ENCODE peak calls at places on chromosome 7, in five cellular contexts. Z, Q, H, B and L are unnamed samples.

GRCh38 chr7:131610007-131610406 is 53.6 kb upstream of the PODXL start:
- DNase-seq in Z (no peak), Q (no peak), H (no peak), B (no peak), L (no peak)

GRCh38 chr7:97006146-97006950 is 995 bp downstream of the DLX6 start:
- DNase-seq in Z (peak), Q (peak), H (no peak), B (no peak), L (peak)

GRCh38 chr7:70728873-70729552 is 402.9 kb upstream of the GALNT17 start:
- DNase-seq in Z (no peak), Q (no peak), H (no peak), B (no peak), L (no peak)

GRCh38 chr7:151384776-151385625 is 24.8 kb downstream of the WDR86 start:
- DNase-seq in Z (no peak), Q (no peak), H (no peak), B (no peak), L (no peak)

GRCh38 chr7:16594061-16594460 is 51.5 kb downstream of the ANKMY2 start:
- DNase-seq in Z (no peak), Q (no peak), H (no peak), B (no peak), L (no peak)

GRCh38 chr7:974172-974571 is 1.2 kb downstream of the COX19 start:
- DNase-seq in Z (no peak), Q (no peak), H (no peak), B (no peak), L (no peak)

GRCh38 chr7:142477079-142477651 is 219.3 kb upstream of the PRSS58 start:
- DNase-seq in Z (no peak), Q (no peak), H (no peak), B (no peak), L (no peak)

GRCh38 chr7:75804705-75805104 is 8.9 kb downstream of the CCL24 start:
- DNase-seq in Z (no peak), Q (no peak), H (no peak), B (no peak), L (no peak)

GRCh38 chr7:84912993-84913635 is 273.7 kb downstream of the SEMA3D start:
- DNase-seq in Z (no peak), Q (no peak), H (no peak), B (no peak), L (no peak)

GRCh38 chr7:884191-885003 is 8.0 kb downstream of the GET4 start:
- DNase-seq in Z (no peak), Q (no peak), H (no peak), B (no peak), L (no peak)

GRCh38 chr7:16645593-16646426 is at the start of the genes ANKMY2 and BZW2:
- DNase-seq in Z (peak), Q (peak), H (peak), B (peak), L (peak)

GRCh38 chr7:73707045-73707631 is 12.3 kb downstream of the STX1A start:
- DNase-seq in Z (peak), Q (no peak), H (no peak), B (no peak), L (no peak)

GRCh38 chr7:100469227-100470044 is 5.4 kb upstream of the SPACDR start:
- DNase-seq in Z (peak), Q (peak), H (peak), B (no peak), L (peak)

GRCh38 chr7:93185303-93186027 is 37.3 kb upstream of the SAMD9L start:
- DNase-seq in Z (no peak), Q (no peak), H (no peak), B (no peak), L (no peak)

GRCh38 chr7:23938937-23939552 is 229.0 kb downstream of the STK31 start:
- DNase-seq in Z (peak), Q (peak), H (no peak), B (no peak), L (peak)

GRCh38 chr7:84022686-84023308 is 171.8 kb downstream of the SEMA3A start:
- DNase-seq in Z (no peak), Q (peak), H (no peak), B (no peak), L (no peak)

GRCh38 chr7:11120068-11120664 is 146.5 kb downstream of the PHF14 start:
- DNase-seq in Z (no peak), Q (no peak), H (no peak), B (no peak), L (no peak)

GRCh38 chr7:128713794-128714193 is 25.4 kb upstream of the CALU start:
- DNase-seq in Z (no peak), Q (no peak), H (no peak), B (no peak), L (no peak)

DNA sequence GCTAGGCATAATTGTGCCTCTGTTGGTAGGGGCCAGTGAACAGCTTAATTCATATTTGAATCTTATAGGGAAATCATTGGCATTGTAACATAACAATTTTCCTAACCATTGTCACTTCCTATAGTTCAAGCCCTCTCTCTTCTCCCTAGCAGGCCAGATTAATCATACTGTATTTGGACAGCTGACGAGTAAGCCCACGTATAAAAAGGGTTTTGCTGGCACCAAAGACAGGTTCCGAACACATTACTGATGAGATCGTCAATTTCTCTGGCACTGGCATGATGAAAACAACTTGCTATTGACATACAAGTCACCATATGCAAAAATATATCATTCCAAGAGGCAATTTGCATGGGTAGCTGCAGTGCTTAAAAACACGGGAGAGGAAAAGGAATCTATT is 891.1 kb upstream of the AUTS2 start:
- DNase-seq in Z (no peak), Q (no peak), H (no peak), B (no peak), L (no peak)
- TF ChIP-seq FOXM1 in Z (no peak), Q (no peak), H (no peak), B (no peak), L (no peak)

DNA sequence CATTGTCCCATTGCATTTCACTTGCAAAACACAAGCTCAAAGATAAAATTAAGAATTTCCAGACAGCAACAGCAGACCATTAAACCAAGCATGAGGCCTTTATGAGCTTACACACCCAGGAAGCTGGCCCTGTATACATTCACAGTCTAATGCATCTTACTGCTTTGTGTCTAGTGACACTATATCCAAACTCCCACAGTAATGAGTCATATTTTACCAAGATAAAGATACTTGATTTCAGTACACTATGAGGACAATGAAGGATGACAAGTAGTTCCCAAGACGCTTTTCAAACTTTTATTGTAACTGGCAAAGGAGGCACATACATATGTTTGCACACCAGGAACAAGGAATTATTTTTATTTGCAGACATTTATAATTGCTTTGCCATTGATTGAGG is 148.0 kb downstream of the TSPAN12 start:
- DNase-seq in Z (no peak), Q (no peak), H (no peak), B (no peak), L (no peak)
- TF ChIP-seq FOXM1 in Z (no peak), Q (no peak), H (no peak), B (no peak), L (no peak)

GRCh38 chr7:47970750-47971149 is 8.7 kb downstream of the HUS1 start:
- DNase-seq in Z (no peak), Q (no peak), H (no peak), B (no peak), L (no peak)
- TF ChIP-seq FOXM1 in Z (no peak), Q (no peak), H (no peak), B (no peak), L (no peak)

GRCh38 chr7:158310924-158311713 is 276.5 kb downstream of the PTPRN2 start:
- DNase-seq in Z (no peak), Q (no peak), H (no peak), B (no peak), L (no peak)

GRCh38 chr7:158313931-158314330 is 273.7 kb downstream of the PTPRN2 start:
- DNase-seq in Z (no peak), Q (no peak), H (no peak), B (no peak), L (no peak)

GRCh38 chr7:158309844-158310763 is 277.5 kb downstream of the PTPRN2 start:
- DNase-seq in Z (no peak), Q (no peak), H (no peak), B (no peak), L (no peak)

GRCh38 chr7:158312789-158313188 is 274.8 kb downstream of the PTPRN2 start:
- DNase-seq in Z (no peak), Q (no peak), H (no peak), B (no peak), L (no peak)

DNA sequence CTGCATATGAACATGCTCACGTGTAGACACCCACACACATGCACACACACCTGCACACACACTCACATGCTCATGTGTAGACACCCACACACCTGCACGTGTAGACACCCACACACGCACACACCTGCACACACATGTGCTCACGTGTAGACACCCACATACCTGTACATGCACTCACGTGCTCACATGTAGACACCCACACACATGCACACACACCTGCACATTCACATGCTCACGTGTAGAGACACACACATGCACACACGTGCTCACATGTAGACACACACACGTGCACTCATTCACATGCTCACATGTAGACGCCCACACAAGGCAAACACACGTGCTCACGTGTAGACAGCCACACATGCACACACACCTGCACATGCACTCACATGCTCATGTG is 275.8 kb downstream of the PTPRN2 start:
- DNase-seq in Z (no peak), Q (no peak), H (no peak), B (no peak), L (no peak)
- TF ChIP-seq FOXM1 in Z (no peak), Q (no peak), H (no peak), B (no peak), L (no peak)

DNA sequence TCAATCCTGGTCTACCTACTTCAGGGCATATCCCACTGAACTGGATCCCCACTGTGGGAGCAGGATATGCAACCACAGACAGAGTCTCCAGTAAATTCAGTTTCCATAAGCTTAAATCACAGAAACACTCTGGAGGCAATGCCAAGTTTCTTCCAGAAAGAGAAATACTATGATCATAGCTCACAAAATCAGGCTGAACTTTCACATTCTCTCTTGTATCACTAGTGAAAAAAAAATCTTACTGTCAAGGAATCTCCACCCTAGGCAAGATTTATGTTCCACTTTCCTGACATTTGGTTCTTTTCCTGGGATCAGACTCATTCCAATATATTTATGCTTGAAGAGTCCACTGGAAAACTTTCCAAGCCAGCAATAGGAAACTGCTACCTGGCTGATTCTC is 749.0 kb downstream of the SUGCT start:
- DNase-seq in Z (no peak), Q (no peak), H (no peak), B (no peak), L (no peak)
- TF ChIP-seq FOXM1 in Z (no peak), Q (no peak), H (no peak), B (no peak), L (no peak)

GRCh38 chr7:158682456-158682855 is 22.1 kb downstream of the NCAPG2 start:
- DNase-seq in Z (no peak), Q (no peak), H (no peak), B (no peak), L (no peak)

GRCh38 chr7:158684329-158684728 is 20.3 kb downstream of the NCAPG2 start:
- DNase-seq in Z (no peak), Q (no peak), H (no peak), B (no peak), L (no peak)

GRCh38 chr7:158683541-158683940 is 21.1 kb downstream of the NCAPG2 start:
- DNase-seq in Z (no peak), Q (peak), H (no peak), B (no peak), L (no peak)

GRCh38 chr7:158687406-158687805 is 17.2 kb downstream of the NCAPG2 start:
- DNase-seq in Z (no peak), Q (no peak), H (no peak), B (no peak), L (no peak)

GRCh38 chr7:158685727-158686126 is 18.9 kb downstream of the NCAPG2 start:
- DNase-seq in Z (no peak), Q (no peak), H (no peak), B (no peak), L (no peak)
- TF ChIP-seq FOXM1 in Z (no peak), Q (no peak), H (no peak), B (no peak), L (no peak)

DNA sequence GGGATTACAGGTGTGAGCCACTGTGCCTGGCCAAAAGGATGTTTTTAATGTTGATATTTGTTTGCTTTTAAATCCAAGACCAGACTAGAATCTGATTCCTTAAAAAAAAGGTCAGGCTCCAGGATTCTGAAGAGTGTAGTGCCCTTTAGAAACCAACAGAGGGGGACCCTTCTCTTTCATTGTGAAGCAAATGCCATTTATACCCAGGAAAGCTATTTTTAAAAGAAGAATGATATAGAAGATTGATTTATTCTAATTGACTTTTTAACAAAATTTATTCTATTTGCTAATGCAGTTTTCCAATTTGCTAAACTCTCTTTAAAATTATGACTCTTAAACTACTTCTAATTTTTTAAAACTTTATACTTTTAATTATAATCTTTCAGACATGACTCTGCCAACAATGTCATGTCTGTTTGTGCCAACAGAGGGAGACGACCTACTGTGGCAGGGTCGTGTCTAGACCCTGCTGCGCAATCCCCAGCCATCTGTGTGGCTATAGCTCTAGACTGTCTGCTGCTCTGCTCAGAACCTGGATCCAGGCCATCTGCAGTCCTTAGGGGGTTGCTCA is 201.0 kb upstream of the IMMP2L start:
- DNase-seq in Z (peak), Q (peak), H (no peak), B (no peak), L (peak)
- TF ChIP-seq FOXM1 in Z (no peak), Q (no peak), H (no peak), B (no peak), L (no peak)

GRCh38 chr7:115038158-115038557 is 116.3 kb downstream of the MDFIC start:
- DNase-seq in Z (no peak), Q (no peak), H (no peak), B (no peak), L (no peak)
- TF ChIP-seq FOXM1 in Z (no peak), Q (no peak), H (no peak), B (no peak), L (no peak)

DNA sequence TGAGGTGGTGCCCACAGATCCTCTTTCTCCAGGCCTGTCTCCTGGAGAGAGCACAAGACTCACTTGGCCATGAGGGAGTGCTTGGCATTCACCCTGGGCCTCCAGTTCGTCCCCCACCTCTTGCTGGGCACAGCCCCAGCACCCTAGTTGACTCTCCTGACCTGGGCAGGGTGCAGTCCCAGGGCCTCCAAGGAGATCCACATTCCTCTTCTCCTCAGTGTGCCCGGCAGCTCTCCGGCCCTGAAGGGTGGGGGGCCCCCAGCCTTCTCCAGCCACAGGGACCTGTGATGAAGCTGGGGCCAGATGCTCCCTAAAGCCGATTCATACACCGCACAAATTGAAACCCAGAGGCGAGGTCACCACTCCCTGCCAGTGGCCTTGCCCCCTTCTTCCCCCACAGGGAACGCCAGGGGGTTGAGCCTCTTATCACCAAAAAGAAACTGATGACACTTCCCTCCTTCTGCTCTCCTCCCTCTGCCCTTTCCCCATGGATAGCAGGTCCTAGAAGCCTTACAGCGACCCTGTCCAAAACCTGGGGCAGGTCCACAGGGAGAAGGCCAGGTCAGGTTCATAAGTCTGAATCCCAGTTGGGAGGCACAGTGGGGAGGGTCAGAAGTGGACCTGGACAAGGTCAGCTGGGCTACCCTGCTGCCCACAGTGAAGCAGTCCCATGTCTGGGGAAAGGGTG is 3.1 kb downstream of the EN2 start:
- DNase-seq in Z (peak), Q (no peak), H (no peak), B (no peak), L (no peak)
- TF ChIP-seq FOXM1 in Z (no peak), Q (no peak), H (no peak), B (no peak), L (no peak)

DNA sequence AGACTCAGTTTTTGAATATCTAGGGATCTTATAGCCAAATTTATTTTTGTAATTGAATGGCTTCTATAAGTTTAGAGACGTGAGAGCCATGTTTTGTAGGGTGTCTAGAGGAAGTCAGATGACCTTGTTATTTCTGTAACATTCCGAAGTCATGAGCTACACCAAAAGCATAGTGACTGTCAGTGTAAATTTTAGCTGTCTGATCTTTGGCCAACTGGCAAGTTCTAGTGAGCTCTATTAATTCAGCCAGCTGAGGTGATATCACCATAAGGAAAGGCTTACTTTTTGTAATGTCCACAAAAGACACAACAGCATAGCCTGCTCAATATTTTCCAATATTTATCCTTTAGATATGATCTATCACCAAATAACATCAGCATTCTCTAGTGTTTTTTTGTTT is 9.9 kb upstream of the NT5C3A start:
- DNase-seq in Z (no peak), Q (peak), H (no peak), B (no peak), L (no peak)
- TF ChIP-seq FOXM1 in Z (no peak), Q (no peak), H (no peak), B (no peak), L (no peak)